ENCODE peak calls at places on chromosome 14, in four cellular contexts. A, P, O and N are unnamed samples.

GRCh38 chr14:50821471-50822464 is 9.2 kb downstream of the NIN start:
- DNase-seq in A (no peak), P (no peak), O (no peak), N (no peak)

GRCh38 chr14:90349729-90350128 is 18.0 kb upstream of the NRDE2 start:
- DNase-seq in A (no peak), P (no peak), O (no peak), N (no peak)

GRCh38 chr14:57495409-57495808 is 1.8 kb upstream of the CCDC198 start:
- DNase-seq in A (no peak), P (no peak), O (no peak), N (no peak)

GRCh38 chr14:37623971-37624370 is 28.5 kb downstream of the TTC6 start:
- DNase-seq in A (no peak), P (no peak), O (no peak), N (no peak)

GRCh38 chr14:90406384-90406798 is 9.6 kb downstream of the CALM1 start:
- DNase-seq in A (no peak), P (no peak), O (no peak), N (no peak)

GRCh38 chr14:40601063-40601462 is 1005.6 kb upstream of the LRFN5 start:
- DNase-seq in A (no peak), P (no peak), O (no peak), N (no peak)

GRCh38 chr14:88208858-88209257 is 114.2 kb downstream of the KCNK10 start:
- DNase-seq in A (no peak), P (no peak), O (no peak), N (no peak)

GRCh38 chr14:75301666-75302325 is 23.2 kb downstream of the FOS start:
- DNase-seq in A (peak), P (no peak), O (no peak), N (no peak)

GRCh38 chr14:92481811-92482559 is 31.6 kb upstream of the RIN3 start:
- DNase-seq in A (no peak), P (no peak), O (no peak), N (no peak)

GRCh38 chr14:23110579-23111375 is 6.0 kb upstream of the CIROP start:
- DNase-seq in A (no peak), P (no peak), O (no peak), N (no peak)

GRCh38 chr14:91377700-91378652 is 39.6 kb downstream of the CCDC88C start:
- DNase-seq in A (no peak), P (no peak), O (peak), N (no peak)

GRCh38 chr14:22482085-22482694 is 106.8 kb downstream of the DAD1 start:
- DNase-seq in A (no peak), P (no peak), O (no peak), N (no peak)

GRCh38 chr14:52268191-52269061 is 928 bp downstream of the PTGDR start:
- DNase-seq in A (no peak), P (no peak), O (peak), N (no peak)

GRCh38 chr14:55099741-55100140 is 29.3 kb upstream of the LGALS3 start:
- DNase-seq in A (no peak), P (no peak), O (no peak), N (no peak)

GRCh38 chr14:56055521-56055920 is 62.7 kb upstream of the PELI2 start:
- DNase-seq in A (no peak), P (no peak), O (no peak), N (no peak)

GRCh38 chr14:103436533-103436932 is 51.3 kb downstream of the MARK3 start:
- DNase-seq in A (no peak), P (no peak), O (no peak), N (no peak)

GRCh38 chr14:32508281-32508680 is 179.2 kb downstream of the AKAP6 start:
- DNase-seq in A (no peak), P (no peak), O (no peak), N (no peak)

GRCh38 chr14:50319721-50320120 is 7.6 kb downstream of the DMAC2L start:
- DNase-seq in A (no peak), P (no peak), O (no peak), N (no peak)

GRCh38 chr14:83556065-83556464 is 1973.9 kb upstream of the FLRT2 start:
- DNase-seq in A (no peak), P (no peak), O (no peak), N (no peak)
- TF ChIP-seq TAF1 in A (no peak), P (no peak), O (no peak), N (no peak)

DNA sequence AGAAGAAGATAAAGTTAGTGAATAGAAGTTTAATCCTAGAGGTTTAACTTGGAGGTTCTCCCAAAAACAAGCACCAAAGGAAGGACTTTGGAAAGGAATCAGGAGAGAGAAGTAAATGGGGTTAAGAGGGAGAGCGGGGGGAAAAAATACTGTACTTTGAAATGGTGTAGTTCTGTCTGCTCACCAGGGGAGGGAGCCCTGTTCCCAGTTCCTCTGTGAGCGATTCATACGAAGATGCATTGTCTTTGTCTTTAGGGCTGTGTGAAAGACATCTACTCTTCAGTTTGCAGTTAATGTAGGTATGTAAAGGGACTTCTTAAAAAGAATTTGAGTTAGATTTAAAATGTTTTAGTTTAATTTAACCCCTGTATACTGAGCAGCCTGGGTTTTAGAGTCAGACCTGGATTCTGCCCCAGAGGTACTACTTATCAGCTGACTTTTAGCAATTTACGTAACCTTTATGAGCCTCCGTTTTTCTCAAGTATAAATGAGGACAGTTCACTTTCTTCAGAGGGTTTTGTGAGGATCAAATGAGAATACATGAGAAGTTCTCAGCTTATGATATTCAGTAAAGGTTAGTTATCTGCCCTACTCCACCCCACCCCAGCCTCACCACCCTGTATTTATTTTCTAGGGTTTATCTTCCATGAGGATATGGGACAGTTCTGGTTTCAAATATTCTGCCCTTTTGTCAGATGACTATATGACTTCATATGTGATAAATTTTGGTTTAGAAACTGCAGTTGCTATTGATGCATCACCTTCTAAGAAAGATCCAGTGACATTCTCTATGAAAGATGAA is 82.6 kb upstream of the EVL start:
- DNase-seq in A (peak), P (peak), O (peak), N (peak)
- TF ChIP-seq TAF1 in A (no peak), P (no peak), O (no peak), N (no peak)

GRCh38 chr14:105742531-105742848 is 216.1 kb downstream of the TMEM121 start:
- DNase-seq in A (no peak), P (no peak), O (no peak), N (no peak)
- TF ChIP-seq TAF1 in A (no peak), P (no peak), O (no peak), N (no peak)

DNA sequence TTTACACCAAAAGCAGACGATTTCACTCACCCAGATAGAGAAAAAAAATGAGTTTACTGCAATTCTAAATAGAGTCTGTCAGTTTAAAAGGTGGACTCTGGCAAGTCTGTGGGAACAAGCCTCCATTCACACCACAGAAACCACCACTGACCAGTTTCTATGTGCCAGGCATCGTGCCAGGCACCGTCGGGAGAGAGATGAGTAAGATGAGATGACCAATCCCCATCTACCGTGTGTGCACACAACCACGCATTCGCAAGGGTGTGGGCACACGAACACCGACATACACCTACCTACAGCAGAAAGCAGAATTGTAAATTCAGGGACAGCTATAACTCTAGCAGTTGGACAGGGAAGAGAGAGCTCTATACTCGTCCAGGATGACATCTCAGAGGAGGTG is 58.3 kb downstream of the PRIMA1 start:
- DNase-seq in A (no peak), P (no peak), O (no peak), N (no peak)
- TF ChIP-seq TAF1 in A (no peak), P (no peak), O (no peak), N (no peak)

GRCh38 chr14:104599446-104599845 is 5.1 kb downstream of the TMEM179 start:
- DNase-seq in A (no peak), P (no peak), O (no peak), N (no peak)

GRCh38 chr14:104598039-104598438 is 6.5 kb downstream of the TMEM179 start:
- DNase-seq in A (no peak), P (no peak), O (peak), N (peak)

GRCh38 chr14:104597576-104597975 is 7.0 kb downstream of the TMEM179 start:
- DNase-seq in A (no peak), P (no peak), O (no peak), N (peak)

GRCh38 chr14:104600141-104600643 is 4.4 kb downstream of the TMEM179 start:
- DNase-seq in A (no peak), P (no peak), O (peak), N (no peak)

DNA sequence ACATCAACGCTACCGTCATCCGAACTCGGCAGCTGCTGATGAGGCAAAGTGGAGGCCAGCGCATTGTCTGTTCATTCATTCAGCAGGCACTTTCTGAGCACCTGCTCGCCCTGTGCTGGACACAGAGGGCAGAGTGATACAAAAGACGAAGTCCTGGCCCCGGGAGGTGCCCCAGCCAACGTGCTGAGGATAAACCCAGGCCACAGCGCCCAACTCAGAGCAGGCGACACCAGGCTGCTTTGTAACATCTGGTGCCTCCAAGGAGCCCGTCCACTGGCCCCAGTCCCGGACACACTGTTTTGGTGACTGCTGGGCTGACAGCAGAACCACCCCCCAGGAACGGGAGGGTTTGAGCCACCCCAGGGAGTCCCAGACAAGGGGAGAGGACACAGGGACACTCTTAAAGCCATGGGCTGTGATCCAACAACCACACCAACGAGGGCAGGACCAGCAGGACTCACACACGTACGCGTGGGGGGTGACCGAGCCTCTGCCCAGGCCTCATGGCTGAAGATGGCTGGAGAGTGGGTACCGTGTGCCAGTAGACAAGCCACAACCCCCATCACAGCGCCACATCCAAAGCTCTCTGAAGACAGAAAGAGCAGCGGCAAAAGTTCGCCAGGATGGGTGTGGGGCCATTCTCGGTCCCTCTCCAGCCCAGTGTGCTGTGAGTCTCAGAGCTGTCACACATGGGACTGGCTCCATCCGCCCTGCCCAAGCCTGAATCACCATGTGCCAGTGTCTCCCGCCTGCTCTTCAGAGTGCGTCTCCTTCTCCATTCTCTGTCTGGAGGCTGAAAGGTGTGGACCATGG is 5.9 kb downstream of the TMEM179 start:
- DNase-seq in A (no peak), P (no peak), O (peak), N (no peak)
- TF ChIP-seq TAF1 in A (no peak), P (no peak), O (no peak), N (no peak)

GRCh38 chr14:69161590-69161989 is 8.7 kb upstream of the DCAF5 start:
- DNase-seq in A (no peak), P (no peak), O (no peak), N (no peak)
- TF ChIP-seq TAF1 in A (no peak), P (no peak), O (no peak), N (no peak)

DNA sequence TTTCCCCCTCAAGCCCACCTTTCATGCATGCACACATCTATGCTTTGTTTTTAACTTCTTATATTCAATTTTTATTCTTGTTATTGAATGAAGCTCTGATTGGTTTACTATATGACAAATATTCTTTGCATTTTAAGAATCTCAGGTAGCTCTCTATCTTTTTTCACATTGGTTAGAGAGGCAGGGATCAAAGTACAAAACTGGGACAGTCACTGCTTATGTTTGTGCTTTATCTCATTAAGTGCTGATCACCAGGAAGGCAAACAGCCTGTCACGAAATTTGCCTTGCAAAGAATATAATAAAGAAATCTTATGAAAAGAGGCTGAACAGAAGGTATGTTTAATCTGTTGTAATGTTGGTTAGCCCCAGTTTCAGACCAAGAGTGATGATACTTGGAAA is 29.7 kb upstream of the INSM2 start:
- DNase-seq in A (no peak), P (no peak), O (no peak), N (no peak)
- TF ChIP-seq TAF1 in A (no peak), P (no peak), O (no peak), N (no peak)

DNA sequence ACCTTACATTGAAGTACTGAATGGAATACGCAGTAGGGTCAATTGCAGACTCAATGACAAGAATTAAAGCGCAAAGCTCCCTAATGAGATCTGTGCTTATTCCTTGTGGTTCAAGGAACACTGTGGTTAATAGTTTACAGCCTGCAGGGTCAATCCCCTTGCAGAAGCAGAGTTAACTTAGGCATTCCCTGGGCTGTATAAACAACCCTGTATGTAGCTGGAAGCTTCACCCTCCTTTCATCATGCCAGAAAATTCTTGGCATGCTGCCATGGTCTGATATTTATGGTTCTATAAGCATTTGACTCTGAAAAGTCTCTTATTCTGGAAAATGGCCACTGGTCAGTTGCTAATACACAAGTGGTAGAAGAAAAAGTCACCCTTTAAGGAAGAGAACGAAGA is 227.7 kb downstream of the NOVA1 start:
- DNase-seq in A (no peak), P (no peak), O (no peak), N (no peak)
- TF ChIP-seq TAF1 in A (no peak), P (no peak), O (no peak), N (no peak)

GRCh38 chr14:105475916-105476845 is 1.6 kb downstream of the CRIP2 start:
- DNase-seq in A (no peak), P (no peak), O (peak), N (no peak)

GRCh38 chr14:105474478-105475268 is at the start of gene CRIP2:
- DNase-seq in A (peak), P (no peak), O (peak), N (peak)

GRCh38 chr14:105473677-105474477 is 744 bp upstream of the CRIP2 start:
- DNase-seq in A (peak), P (no peak), O (peak), N (no peak)

GRCh38 chr14:105476937-105477658 is 2.5 kb downstream of the CRIP2 start:
- DNase-seq in A (no peak), P (no peak), O (peak), N (no peak)

GRCh38 chr14:105475269-105475915 is 771 bp downstream of the CRIP2 start:
- DNase-seq in A (no peak), P (no peak), O (no peak), N (no peak)
- TF ChIP-seq TAF1 in A (no peak), P (no peak), O (no peak), N (no peak)

GRCh38 chr14:101411770-101412169 is 149.5 kb upstream of the DIO3 start:
- DNase-seq in A (no peak), P (no peak), O (no peak), N (no peak)
- TF ChIP-seq TAF1 in A (no peak), P (no peak), O (no peak), N (no peak)